ENCODE peak calls at places on chromosomes 13 and 19, in six cellular contexts. A is brain microvascular endothelial cell; M is cardiac muscle cell; H is HS-27A; R is GM10248; P is activated naive CD8-positive, alpha-beta T cell treated with anti-CD3 and anti-CD28 coated beads for 36 hours. U is an unnamed sample.

GRCh38 chr13:33611016-33611805 is 206.7 kb upstream of the RFC3 start:
- DNase-seq in A (peak), M (peak), H (no peak), R (no peak), P (no peak), U (no peak)

GRCh38 chr13:45341799-45342584 is 1.0 kb upstream of the TPT1 start:
- DNase-seq in R (no peak), M (peak), A (no peak), H (no peak), P (no peak), U (no peak)

GRCh38 chr13:96817336-96817941 is 176.8 kb downstream of the OXGR1 start:
- DNase-seq in P (no peak), A (no peak), R (no peak), H (no peak), M (peak), U (no peak)

GRCh38 chr19:3015126-3016057 is 13.7 kb downstream of the TLE2 start:
- DNase-seq in H (no peak), R (no peak), P (no peak), A (no peak), M (no peak), U (no peak)

GRCh38 chr13:60645552-60646138 is 248.6 kb downstream of the TDRD3 start:
- DNase-seq in A (no peak), M (no peak), R (no peak), P (no peak), H (no peak), U (no peak)

GRCh38 chr13:23449386-23450162 is 16.1 kb upstream of the SACS start:
- DNase-seq in M (no peak), A (no peak), R (no peak), P (no peak), H (no peak), U (no peak)

GRCh38 chr13:88751994-88752393 is 1080.8 kb downstream of the SLITRK5 start:
- DNase-seq in P (no peak), R (no peak), H (no peak), M (no peak), A (no peak), U (no peak)

GRCh38 chr13:40408602-40409001 is 257.8 kb downstream of the FOXO1 start:
- DNase-seq in H (no peak), P (no peak), A (peak), M (no peak), R (no peak), U (peak)

GRCh38 chr13:77509221-77509620 is 26.3 kb upstream of the SCEL start:
- DNase-seq in R (no peak), M (peak), P (no peak), H (no peak), A (peak), U (no peak)

GRCh38 chr19:40567040-40567749 is 9.5 kb upstream of the SHKBP1 start:
- DNase-seq in M (no peak), R (peak), P (no peak), H (no peak), A (no peak), U (no peak)

U was measured in HFFc6.